ENCODE peak calls at places on chromosome 1, in nine cellular contexts. N is tibial nerve, S is ovary, G is transverse colon, A is H1, H is sigmoid colon, T is stomach, Q is K562, Y is HepG2. P is an unnamed sample. For H3K27me3, the result is how much of the 10 kb centered on the place peaks cover.

GRCh38 chr1:219518168-219518905 is 94.6 kb downstream of the ZC3H11B start:
- DNase-seq in G (no peak), H (no peak), Q (no peak), A (no peak), S (no peak), N (no peak), T (no peak), Y (no peak), P (no peak)

GRCh38 chr1:30888391-30888790 is 20.2 kb downstream of the SDC3 start:
- DNase-seq in T (no peak), Y (no peak), N (no peak), S (peak), G (peak), A (no peak), Q (peak), H (peak), P (no peak)

GRCh38 chr1:210292276-210292851 is 36.3 kb upstream of the HHAT start:
- DNase-seq in Y (no peak), G (peak), Q (peak), S (peak), T (peak), H (peak), N (no peak), A (peak), P (peak)

GRCh38 chr1:211493133-211493864 is 1.3 kb upstream of the RD3 start:
- DNase-seq in S (no peak), N (no peak), Q (no peak), A (no peak), T (no peak), G (no peak), H (peak), Y (no peak), P (no peak)

GRCh38 chr1:119327436-119328155 is 41.0 kb upstream of the HAO2 start:
- DNase-seq in T (peak), Y (peak), H (peak), A (peak), G (peak), Q (no peak), S (peak), N (no peak), P (no peak)

GRCh38 chr1:183942933-183943693 is 94.4 kb downstream of the COLGALT2 start:
- DNase-seq in H (peak), N (no peak), Y (no peak), A (no peak), G (no peak), S (no peak), Q (peak), T (no peak), P (no peak)

GRCh38 chr1:229900220-229900619 is 166.8 kb upstream of the GALNT2 start:
- DNase-seq in S (no peak), N (no peak), H (no peak), A (no peak), G (no peak), T (no peak), Q (peak), Y (no peak), P (no peak)

GRCh38 chr1:204194080-204194479 is 2.2 kb downstream of the KISS1 start:
- DNase-seq in Y (no peak), A (no peak), N (no peak), T (peak), H (no peak), Q (no peak), S (no peak), G (no peak), P (no peak)

GRCh38 chr1:181392613-181393170 is 90.6 kb upstream of the CACNA1E start:
- DNase-seq in Q (no peak), G (no peak), S (no peak), N (no peak), A (no peak), T (no peak), Y (no peak), H (no peak), P (no peak)

GRCh38 chr1:59903136-59903754 is 23.3 kb downstream of the CYP2J2 start:
- DNase-seq in H (no peak), S (no peak), A (peak), Y (peak), Q (peak), N (no peak), T (no peak), G (no peak), P (no peak)

GRCh38 chr1:16122916-16123315 is 33.0 kb downstream of the EPHA2 start:
- DNase-seq in S (no peak), Q (peak), N (no peak), A (no peak), T (no peak), H (peak), G (no peak), Y (no peak), P (no peak)

DNA sequence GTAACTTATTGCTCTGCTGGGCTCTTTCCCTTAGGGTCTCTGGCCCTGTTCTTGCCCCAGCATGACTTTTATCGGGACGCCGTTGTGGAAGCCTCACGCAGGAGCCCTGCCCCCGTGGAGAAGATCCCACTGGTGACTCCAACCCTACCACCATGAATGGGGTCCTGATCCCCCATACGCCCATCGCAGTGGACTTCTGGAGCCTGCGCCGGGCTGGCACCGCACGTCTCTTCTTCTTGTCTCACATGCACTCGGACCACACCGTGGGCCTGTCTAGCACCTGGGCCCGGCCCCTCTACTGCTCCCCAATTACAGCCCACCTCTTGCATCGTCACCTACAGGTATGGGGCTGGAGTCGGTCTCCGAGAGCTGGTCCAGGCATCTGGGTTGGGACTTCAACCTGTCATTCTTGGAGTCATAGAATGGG is 322 bp downstream of the DCLRE1B start:
- DNase-seq in S (no peak), G (peak), Y (peak), T (peak), Q (peak), A (peak), N (no peak), H (peak), P (no peak)
- TF ChIP-seq POLR2A in S (no peak), G (no peak), Y (no peak), T (no peak), Q (no peak), A (no peak), N (no peak), H (no peak), P (no peak)

DNA sequence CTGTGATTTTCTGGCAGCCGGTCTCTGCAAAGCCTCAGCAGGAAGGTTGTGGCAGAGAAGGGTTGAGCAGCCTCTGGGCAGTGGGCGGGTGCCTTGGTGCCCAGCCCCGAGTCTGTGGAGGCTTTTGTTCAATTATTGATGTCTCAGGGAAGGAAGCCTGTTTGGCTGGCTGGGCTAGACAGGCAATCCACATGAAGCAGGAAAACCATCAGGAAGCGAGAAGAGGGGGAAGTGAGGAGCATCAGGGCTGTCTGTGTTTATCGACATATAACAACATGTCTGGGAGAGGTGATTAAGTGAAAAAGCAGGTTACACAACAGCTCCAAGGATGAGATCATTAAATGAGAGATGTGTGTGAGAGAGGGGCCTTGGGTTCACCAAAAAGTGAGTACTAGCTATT is 105.4 kb downstream of the UBE2U start:
- DNase-seq in Q (no peak), H (no peak), T (no peak), S (no peak), N (no peak), A (no peak), G (no peak), Y (no peak), P (no peak)
- H3K27me3 ChIP-seq in Q (under half), H (under half), T (under half), S (under half), N (under half), A (under half), G (under half), Y (under half), P (under half)

DNA sequence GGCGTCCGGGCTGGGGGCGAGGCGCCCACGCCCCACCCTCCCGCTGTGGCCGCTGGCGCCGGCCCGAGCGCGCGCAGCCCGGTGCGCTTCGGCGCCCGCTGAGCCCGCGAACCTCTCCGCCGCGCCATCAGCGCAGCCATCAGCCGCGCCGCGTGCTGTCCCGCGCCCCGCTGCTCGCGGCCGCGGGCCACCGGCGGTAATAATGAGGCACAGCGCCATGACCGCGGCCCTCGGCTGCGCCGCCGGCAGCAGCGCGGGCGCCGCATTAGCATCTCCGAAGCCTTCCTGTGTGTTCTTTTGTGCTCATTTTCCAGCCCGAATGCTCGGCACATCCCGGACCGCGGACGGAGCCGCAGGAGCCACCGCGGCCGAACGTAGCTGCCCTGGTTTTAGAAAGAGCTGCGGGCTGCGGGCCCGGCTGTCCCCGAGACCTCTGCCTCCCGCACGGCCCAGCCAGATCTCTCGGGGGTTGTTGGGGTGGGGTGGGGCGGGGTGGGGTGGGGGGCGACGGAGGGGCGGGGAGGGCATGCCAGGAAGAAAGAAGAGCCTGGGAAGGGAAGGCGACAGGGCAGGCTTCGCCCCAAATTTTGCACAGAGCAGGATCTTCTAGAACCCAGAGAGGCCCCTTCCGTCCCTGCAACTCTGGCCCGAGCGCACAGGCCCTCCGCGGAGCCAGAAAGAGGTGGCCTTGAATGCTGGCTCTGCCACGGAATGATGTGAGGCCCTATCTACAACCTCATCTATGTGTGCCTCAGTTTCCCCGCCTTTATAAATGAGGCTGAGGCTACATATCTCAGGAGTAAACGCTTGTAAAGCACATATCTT is 55.3 kb downstream of the RRAGC start:
- DNase-seq in N (no peak), A (peak), G (no peak), Q (no peak), Y (no peak), T (no peak), H (no peak), S (no peak), P (no peak)
- TF ChIP-seq EP300 in N (no peak), A (no peak), G (no peak), Q (no peak), Y (no peak), T (no peak), H (no peak), S (no peak), P (no peak)

GRCh38 chr1:23244362-23244761 is 27.1 kb upstream of the HTR1D start:
- DNase-seq in G (no peak), Q (no peak), H (no peak), Y (no peak), S (no peak), T (no peak), N (no peak), A (no peak), P (no peak)

GRCh38 chr1:23242414-23242813 is 25.1 kb upstream of the HTR1D start:
- DNase-seq in H (no peak), A (no peak), N (no peak), S (no peak), G (no peak), T (no peak), Y (no peak), Q (no peak), P (no peak)

GRCh38 chr1:23249785-23250184 is 32.5 kb upstream of the HTR1D start:
- DNase-seq in N (no peak), S (no peak), Q (no peak), G (no peak), Y (no peak), A (no peak), T (no peak), H (no peak), P (no peak)

GRCh38 chr1:23247276-23247675 is 30.0 kb upstream of the HTR1D start:
- DNase-seq in S (no peak), N (no peak), T (no peak), Q (no peak), A (no peak), H (no peak), G (no peak), Y (no peak), P (no peak)

GRCh38 chr1:23246274-23246673 is 29.0 kb upstream of the HTR1D start:
- DNase-seq in Y (no peak), G (no peak), Q (no peak), N (no peak), T (no peak), H (no peak), A (no peak), S (no peak), P (no peak)
- TF ChIP-seq POLR2A in Y (no peak), G (no peak), Q (no peak), N (no peak), T (no peak), H (no peak), A (no peak), S (no peak), P (no peak)

DNA sequence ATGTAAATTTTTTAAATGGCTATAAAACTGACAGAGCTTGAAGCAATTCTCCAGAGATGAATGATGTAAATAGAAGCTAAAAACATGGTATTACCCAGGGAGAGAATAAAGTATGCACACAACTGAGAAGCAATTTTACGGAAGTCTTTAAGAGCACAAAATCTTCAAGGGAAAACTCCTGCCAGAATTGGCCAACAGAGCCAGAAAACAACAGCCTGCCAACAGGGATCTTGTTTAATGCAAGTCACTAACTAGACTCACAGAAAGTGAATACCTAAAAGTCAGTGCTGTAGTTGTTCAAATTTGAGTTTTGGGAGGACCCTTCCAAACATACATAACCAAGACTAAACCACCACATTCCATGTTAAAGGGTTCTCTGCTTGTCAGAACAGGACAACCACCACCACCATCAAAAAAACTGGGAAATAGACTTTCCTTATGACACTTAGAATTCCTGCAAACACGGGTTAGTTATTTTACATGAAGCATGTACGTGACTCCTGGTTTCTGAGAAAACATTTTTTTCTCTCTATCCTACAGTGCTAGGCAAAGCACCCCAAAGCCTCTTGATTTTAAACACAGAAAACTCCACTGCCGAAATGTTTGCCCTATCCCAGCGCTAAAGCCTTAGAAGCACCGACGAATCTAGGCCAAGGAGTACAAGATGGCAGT is 1.6 kb downstream of the EPS15 start:
- DNase-seq in G (no peak), A (no peak), Y (no peak), H (no peak), Q (peak), S (no peak), N (no peak), T (no peak), P (no peak)
- H3K27me3 ChIP-seq in G (under half), A (under half), Y (under half), H (under half), Q (under half), S (under half), N (under half), T (under half), P (under half)